ENCODE peak calls at places on chromosomes 12 and 14, in four cellular contexts. S, P, G and T are unnamed samples.

GRCh38 chr12:1993871-1994371 is 10.3 kb downstream of the DCP1B start:
- DNase-seq in S (peak), P (peak), G (peak), T (no peak)

GRCh38 chr12:120816363-120816762 is 87.8 kb downstream of the SPPL3 start:
- DNase-seq in S (no peak), P (no peak), G (no peak), T (no peak)

GRCh38 chr14:90534091-90534837 is 137.4 kb downstream of the CALM1 start:
- DNase-seq in S (no peak), P (no peak), G (no peak), T (no peak)

GRCh38 chr12:29611906-29612305 is 114.4 kb upstream of the OVCH1 start:
- DNase-seq in S (peak), P (no peak), G (no peak), T (no peak)

GRCh38 chr14:104140463-104141331 is 2.3 kb downstream of the KIF26A start:
- DNase-seq in S (no peak), P (no peak), G (no peak), T (peak)

GRCh38 chr12:34301251-34302130 is 279.2 kb downstream of the ALG10 start:
- DNase-seq in S (no peak), P (no peak), G (no peak), T (no peak)

GRCh38 chr14:24952851-24953666 is 96.9 kb downstream of the STXBP6 start:
- DNase-seq in S (no peak), P (no peak), G (no peak), T (no peak)

GRCh38 chr14:41915732-41916131 is 309.1 kb downstream of the LRFN5 start:
- DNase-seq in S (no peak), P (no peak), G (no peak), T (no peak)

GRCh38 chr14:34254596-34254995 is 207.4 kb downstream of the SPTSSA start:
- DNase-seq in S (no peak), P (no peak), G (no peak), T (no peak)

GRCh38 chr12:46267618-46268348 is 1.1 kb downstream of the SLC38A1 start:
- DNase-seq in S (peak), P (peak), G (no peak), T (peak)

GRCh38 chr12:977163-977562 is 13.9 kb upstream of the ERC1 start:
- DNase-seq in S (no peak), P (no peak), G (no peak), T (no peak)

GRCh38 chr14:52055215-52055614 is 13.6 kb downstream of the NID2 start:
- DNase-seq in S (peak), P (no peak), G (no peak), T (no peak)

GRCh38 chr12:51450816-51451215 is 26.2 kb downstream of the SLC4A8 start:
- DNase-seq in S (no peak), P (no peak), G (no peak), T (no peak)

GRCh38 chr14:85296466-85297210 is 233.3 kb upstream of the FLRT2 start:
- DNase-seq in S (peak), P (peak), G (no peak), T (no peak)

GRCh38 chr12:46351861-46352595 is 20.5 kb downstream of the SLC38A2 start:
- DNase-seq in S (peak), P (no peak), G (no peak), T (no peak)

GRCh38 chr12:117699118-117699517 is 269.7 kb downstream of the KSR2 start:
- DNase-seq in S (no peak), P (no peak), G (no peak), T (no peak)

GRCh38 chr12:105428793-105429192 is 98.3 kb downstream of the C12orf75 start:
- DNase-seq in S (peak), P (no peak), G (no peak), T (no peak)

GRCh38 chr14:57486767-57487379 is 6.8 kb downstream of the CCDC198 start:
- DNase-seq in S (peak), P (peak), G (no peak), T (no peak)

GRCh38 chr12:4134434-4134762 is 139.2 kb upstream of the CCND2 start:
- DNase-seq in S (no peak), P (no peak), G (no peak), T (no peak)

GRCh38 chr12:76020731-76021672 is 10.6 kb downstream of the PHLDA1 start:
- DNase-seq in S (peak), P (peak), G (peak), T (no peak)

GRCh38 chr12:1523046-1523445 is 71.3 kb downstream of the FBXL14 start:
- DNase-seq in S (no peak), P (no peak), G (no peak), T (no peak)

GRCh38 chr12:29867823-29868222 is 84.1 kb upstream of the TMTC1 start:
- DNase-seq in S (no peak), P (no peak), G (no peak), T (no peak)

GRCh38 chr12:102896067-102896466 is 21.0 kb downstream of the PAH start:
- DNase-seq in S (no peak), P (no peak), G (no peak), T (no peak)
- TF ChIP-seq CTCF in S (no peak), P (no peak), G (no peak), T (no peak)

DNA sequence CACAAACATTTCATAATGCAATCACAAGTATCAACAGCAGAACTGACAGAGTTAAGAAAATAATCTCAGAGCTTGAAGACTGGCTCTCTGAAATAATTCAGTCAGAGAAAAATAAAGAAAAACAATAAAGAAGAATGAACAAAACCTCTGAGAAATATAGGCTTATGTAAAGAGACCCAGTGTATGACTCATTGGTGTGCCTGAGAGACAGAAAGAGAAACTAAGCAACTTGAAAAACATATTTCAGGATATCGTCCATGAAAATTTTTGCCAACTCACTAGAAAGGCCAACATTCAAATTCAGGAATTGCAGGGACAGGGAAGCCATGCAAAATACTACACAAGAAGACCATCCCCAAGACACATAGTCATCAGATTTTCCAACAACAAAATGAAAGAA is 56.2 kb downstream of the APOBEC1 start:
- DNase-seq in S (peak), P (no peak), G (no peak), T (no peak)
- TF ChIP-seq CTCF in S (no peak), P (no peak), G (no peak), T (no peak)

GRCh38 chr12:112564160-112564559 is 145.4 kb downstream of the PTPN11 start:
- DNase-seq in S (no peak), P (no peak), G (no peak), T (no peak)
- TF ChIP-seq CTCF in S (no peak), P (no peak), G (no peak), T (no peak)

DNA sequence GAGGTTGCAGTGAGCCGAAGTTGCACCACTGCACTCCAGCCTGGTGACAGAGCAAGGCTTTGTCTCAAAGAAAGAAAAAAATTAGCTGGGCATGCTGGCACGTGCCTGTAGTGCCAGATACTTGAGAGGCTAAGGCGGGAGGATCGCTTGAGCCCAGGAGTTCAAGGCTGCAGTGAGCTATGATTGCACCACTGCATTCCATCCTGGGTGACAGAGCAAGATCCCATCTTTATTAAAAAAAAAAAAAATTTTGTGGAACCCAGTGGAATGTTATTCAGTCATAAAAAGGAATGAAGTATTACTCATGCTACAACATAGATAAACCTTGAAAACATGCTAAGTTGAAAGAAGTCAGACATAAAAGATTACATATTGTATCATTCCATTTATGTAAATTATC is 8.3 kb upstream of the ERBB3 start:
- DNase-seq in S (peak), P (no peak), G (no peak), T (no peak)
- TF ChIP-seq CTCF in S (no peak), P (no peak), G (no peak), T (no peak)

GRCh38 chr14:59424707-59425106 is 40.5 kb downstream of the GPR135 start:
- DNase-seq in S (no peak), P (no peak), G (no peak), T (peak)

GRCh38 chr14:59428581-59429012 is 36.6 kb downstream of the GPR135 start:
- DNase-seq in S (peak), P (peak), G (no peak), T (no peak)

GRCh38 chr14:59427653-59428578 is 37.3 kb downstream of the GPR135 start:
- DNase-seq in S (peak), P (no peak), G (no peak), T (peak)

GRCh38 chr14:59422069-59422881 is 42.9 kb downstream of the GPR135 start:
- DNase-seq in S (peak), P (no peak), G (no peak), T (no peak)

GRCh38 chr14:59425322-59425945 is 39.7 kb downstream of the GPR135 start:
- DNase-seq in S (peak), P (no peak), G (no peak), T (peak)
- TF ChIP-seq CTCF in S (peak), P (no peak), G (no peak), T (no peak)

GRCh38 chr14:69606258-69606657 is 5.1 kb upstream of the SUSD6 start:
- DNase-seq in S (no peak), P (no peak), G (peak), T (no peak)

GRCh38 chr14:69610020-69610858 is 1.2 kb upstream of the SUSD6 start:
- DNase-seq in S (no peak), P (no peak), G (no peak), T (no peak)

GRCh38 chr14:69610859-69611263 is 535 bp upstream of the SUSD6 start:
- DNase-seq in S (no peak), P (peak), G (no peak), T (no peak)

GRCh38 chr14:69605761-69606160 is 5.6 kb upstream of the SUSD6 start:
- DNase-seq in S (no peak), P (no peak), G (peak), T (no peak)

GRCh38 chr14:69606816-69607215 is 4.6 kb upstream of the SUSD6 start:
- DNase-seq in S (no peak), P (no peak), G (no peak), T (no peak)
- TF ChIP-seq CTCF in S (no peak), P (no peak), G (no peak), T (no peak)

DNA sequence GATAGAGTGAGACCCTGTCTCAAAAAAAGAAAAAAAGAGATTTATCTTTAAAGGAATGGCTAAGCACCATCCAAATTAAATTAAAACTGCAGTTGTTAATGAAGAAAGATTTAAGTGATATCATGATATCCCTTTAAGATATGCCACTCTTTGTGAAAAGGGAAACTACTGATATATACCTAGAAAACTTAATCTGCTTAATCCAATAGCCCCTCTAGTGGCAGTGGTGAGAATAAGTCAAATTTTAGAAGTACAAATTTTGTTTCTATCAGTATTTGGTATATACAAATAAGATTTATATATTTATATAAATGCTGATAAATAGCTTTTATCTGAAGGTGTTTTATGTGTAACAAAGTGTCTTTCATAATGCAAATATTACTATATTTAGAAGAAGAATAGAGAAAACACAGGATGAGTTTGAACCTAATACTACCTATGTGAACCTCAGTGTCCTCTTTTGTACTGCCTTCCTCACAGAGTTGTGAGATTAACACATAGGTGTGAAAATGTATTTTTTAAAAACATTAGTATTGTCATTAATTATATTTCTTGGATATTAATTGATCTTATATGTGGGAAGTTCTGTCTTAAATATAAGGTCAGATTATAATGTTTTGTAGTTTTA is 51.4 kb upstream of the GARIN2 start:
- DNase-seq in S (peak), P (peak), G (no peak), T (no peak)
- TF ChIP-seq CTCF in S (peak), P (peak), G (peak), T (peak)